ENCODE peak calls at places on chromosomes 13 and 19, in seven cellular contexts. Q, M, G, D, H, E and V are unnamed samples.

GRCh38 chr19:28823338-28823961 is 389.5 kb downstream of the UQCRFS1 start:
- DNase-seq in M (no peak), Q (no peak), E (no peak), D (no peak), G (no peak), H (no peak), V (no peak)

GRCh38 chr13:110318920-110319319 is 11.8 kb downstream of the COL4A2 start:
- DNase-seq in D (no peak), G (no peak), M (no peak), H (no peak), Q (no peak), E (no peak), V (no peak)

GRCh38 chr13:112687836-112688559 is 1.8 kb upstream of the ATP11A start:
- DNase-seq in Q (no peak), M (no peak), E (no peak), H (no peak), D (no peak), G (no peak), V (no peak)

GRCh38 chr13:52955505-52955904 is 73.1 kb upstream of the OLFM4 start:
- DNase-seq in D (no peak), H (no peak), M (no peak), Q (no peak), G (no peak), E (no peak), V (peak; percentile 5)

GRCh38 chr13:31394491-31394890 is 194.7 kb downstream of the B3GLCT start:
- DNase-seq in G (no peak), M (no peak), E (no peak), D (no peak), H (no peak), Q (no peak), V (no peak)

GRCh38 chr13:51444922-51445321 is 7.9 kb downstream of the INTS6 start:
- DNase-seq in E (peak; percentile 67), G (no peak), Q (peak; percentile 81), H (no peak), D (peak; percentile 67), M (no peak), V (no peak)

GRCh38 chr13:110455941-110456340 is 105.6 kb downstream of the RAB20 start:
- DNase-seq in Q (peak; percentile 70), E (peak; percentile 78), D (peak; percentile 54), G (peak; percentile 36), H (peak; percentile 93), M (peak; percentile 93), V (peak; percentile 69)

GRCh38 chr13:103788061-103788652 is 721.9 kb upstream of the SLC10A2 start:
- DNase-seq in H (no peak), Q (peak; percentile 0), M (no peak), D (no peak), E (no peak), G (no peak), V (no peak)

GRCh38 chr19:15911599-15912237 is 13.8 kb upstream of the CYP4F2 start:
- DNase-seq in G (no peak), D (no peak), E (no peak), Q (no peak), H (no peak), M (no peak), V (no peak)

GRCh38 chr13:107124129-107124718 is 556.3 kb upstream of the ARGLU1 start:
- DNase-seq in E (peak; percentile 34), H (peak; percentile 23), Q (peak; percentile 47), D (peak; percentile 77), M (no peak), G (no peak), V (no peak)

GRCh38 chr13:28040977-28041376 is 52.5 kb upstream of the URAD start:
- DNase-seq in M (no peak), D (no peak), H (no peak), Q (no peak), E (no peak), G (no peak), V (no peak)

GRCh38 chr13:40082644-40083043 is 427.2 kb downstream of the COG6 start:
- DNase-seq in H (no peak), E (no peak), Q (no peak), M (no peak), D (no peak), G (no peak), V (no peak)

GRCh38 chr19:516884-517424 is 9.7 kb downstream of the TPGS1 start:
- DNase-seq in M (no peak), E (no peak), D (no peak), G (no peak), Q (no peak), H (no peak), V (no peak)

GRCh38 chr13:38684714-38685113 is 2.2 kb upstream of the FREM2 start:
- DNase-seq in M (peak; percentile 63), G (no peak), D (no peak), H (no peak), Q (no peak), E (no peak), V (no peak)

GRCh38 chr19:19131989-19132388 is 6.3 kb downstream of the TMEM161A start:
- DNase-seq in H (no peak), G (no peak), Q (no peak), E (no peak), M (no peak), D (no peak), V (no peak)

GRCh38 chr13:52750713-52751112 is 11.1 kb upstream of the CNMD start:
- DNase-seq in E (no peak), H (no peak), M (no peak), D (no peak), Q (no peak), G (no peak), V (no peak)

GRCh38 chr13:72126424-72126823 is 259.4 kb upstream of the DACH1 start:
- DNase-seq in M (no peak), G (no peak), Q (peak; percentile 5), H (no peak), E (no peak), D (no peak), V (no peak)

GRCh38 chr13:72122661-72123060 is 255.7 kb upstream of the DACH1 start:
- DNase-seq in H (no peak), M (no peak), Q (no peak), G (no peak), D (no peak), E (no peak), V (no peak)

GRCh38 chr13:72127031-72127430 is 260.0 kb upstream of the DACH1 start:
- DNase-seq in G (no peak), Q (no peak), H (no peak), M (no peak), E (no peak), D (no peak), V (no peak)

GRCh38 chr13:72129117-72129516 is 262.1 kb upstream of the DACH1 start:
- DNase-seq in G (no peak), M (no peak), E (no peak), Q (no peak), H (no peak), D (no peak), V (no peak)

DNA sequence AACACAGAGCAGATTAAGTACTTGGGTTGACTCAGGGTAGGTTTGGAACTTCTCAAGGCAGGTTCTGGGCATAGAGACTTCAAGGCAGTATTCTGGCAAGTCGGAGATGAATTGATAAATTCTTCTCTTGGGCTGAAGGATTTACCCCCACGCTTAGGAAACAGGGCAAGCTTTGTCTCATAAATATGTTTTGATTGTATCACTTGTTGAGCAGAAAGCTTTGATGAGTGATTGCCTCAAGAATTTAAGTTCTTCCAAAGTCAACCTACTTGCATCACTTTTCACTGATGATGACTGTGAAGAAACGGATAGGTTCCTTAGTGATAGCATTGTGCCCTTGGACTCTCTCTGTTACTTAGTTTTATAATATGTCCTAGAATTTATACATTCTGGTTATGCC is 258.6 kb upstream of the DACH1 start:
- DNase-seq in G (no peak), Q (no peak), E (no peak), H (no peak), D (no peak), M (no peak), V (no peak)
- H3K9me3 ChIP-seq in G (no peaks in the 10 kb centered on the region), Q (no peaks in the 10 kb centered on the region), E (no peaks in the 10 kb centered on the region), H (no peaks in the 10 kb centered on the region), D (no peaks in the 10 kb centered on the region), M (no peaks in the 10 kb centered on the region), V (no peaks in the 10 kb centered on the region)

DNA sequence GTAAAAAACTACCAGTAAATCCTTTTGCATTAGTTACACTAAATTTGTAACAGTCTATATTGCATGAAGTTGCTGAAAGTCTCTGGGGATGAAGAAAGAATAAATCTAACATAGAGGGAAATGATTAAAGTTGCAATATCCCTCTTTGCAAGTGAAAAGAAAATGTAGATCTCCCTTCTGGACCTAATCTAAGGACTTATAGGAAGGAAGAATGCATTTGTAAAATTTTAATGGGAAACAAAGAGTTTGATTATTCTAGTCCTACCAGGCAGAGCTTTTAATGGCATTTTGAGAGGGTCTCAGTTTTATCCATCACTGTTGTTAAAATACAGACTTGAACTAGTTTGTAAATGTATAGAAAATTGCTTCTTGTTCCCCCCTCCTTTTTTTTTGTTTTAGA is 215.8 kb downstream of the ATP8A2 start:
- DNase-seq in D (peak; percentile 19), M (no peak), Q (no peak), E (no peak), G (no peak), H (no peak), V (no peak)
- H3K4me3 ChIP-seq in D (no peak overlapping the region), M (no peak overlapping the region), Q (no peak overlapping the region), E (no peak overlapping the region), G (no peak overlapping the region), H (no peak overlapping the region), V (no peak overlapping the region)

GRCh38 chr19:57465680-57466381 is 8.9 kb upstream of the VN1R1 start:
- DNase-seq in G (no peak), Q (peak; percentile 33), H (peak; percentile 11), M (peak; percentile 43), D (no peak), E (peak; percentile 65), V (no peak)

GRCh38 chr19:57466489-57466888 is 9.5 kb upstream of the VN1R1 start:
- DNase-seq in G (no peak), M (no peak), D (no peak), E (no peak), H (no peak), Q (no peak), V (no peak)
- H3K9me3 ChIP-seq in G (peaks cover 11% of the 10 kb centered on the region), M (peaks cover 10% of the 10 kb centered on the region), D (peaks cover 77% of the 10 kb centered on the region), E (peaks cover 2% of the 10 kb centered on the region), H (peaks cover 20% of the 10 kb centered on the region), Q (no peaks in the 10 kb centered on the region), V (peaks cover 38% of the 10 kb centered on the region)

GRCh38 chr13:22880756-22881701 is 299.8 kb upstream of the SGCG start:
- DNase-seq in H (no peak), E (no peak), D (no peak), M (no peak), G (no peak), Q (no peak), V (no peak)

GRCh38 chr13:22883262-22883840 is 297.4 kb upstream of the SGCG start:
- DNase-seq in G (no peak), D (no peak), E (no peak), Q (no peak), M (no peak), H (no peak), V (no peak)

GRCh38 chr13:22883961-22884360 is 296.8 kb upstream of the SGCG start:
- DNase-seq in E (no peak), G (no peak), M (no peak), Q (no peak), H (no peak), D (no peak), V (no peak)
- H3K4me3 ChIP-seq in E (no peak overlapping the region), G (no peak overlapping the region), M (no peak overlapping the region), Q (no peak overlapping the region), H (no peak overlapping the region), D (no peak overlapping the region), V (no peak overlapping the region)